ENCODE peak calls at places on chromosomes 12 and 14, in nine cellular contexts. One of them, this sample, is unnamed.

GRCh38 chr12:3152013-3152412 is 74.8 kb downstream of the TSPAN9 start:
- DNase-seq in NCI-H1417: peak
- DNase-seq in mesothelial cell of epicardium: no peak
- DNase-seq in MCF 10A: no peak
- DNase-seq in lower leg skin: no peak
- DNase-seq in astrocyte of the hippocampus: peak
- DNase-seq in fibroblast of gingiva: no peak
- DNase-seq in body of pancreas: no peak
- DNase-seq in neural crest cell: no peak
- DNase-seq in this sample: no peak

GRCh38 chr14:55662757-55663156 is 82.8 kb downstream of the KTN1 start:
- DNase-seq in MCF 10A: no peak
- DNase-seq in neural crest cell: no peak
- DNase-seq in astrocyte of the hippocampus: no peak
- DNase-seq in fibroblast of gingiva: no peak
- DNase-seq in NCI-H1417: no peak
- DNase-seq in body of pancreas: peak
- DNase-seq in mesothelial cell of epicardium: no peak
- DNase-seq in lower leg skin: no peak
- DNase-seq in this sample: no peak

GRCh38 chr14:86221000-86221399 is 691.1 kb downstream of the FLRT2 start:
- DNase-seq in MCF 10A: peak
- DNase-seq in NCI-H1417: peak
- DNase-seq in mesothelial cell of epicardium: no peak
- DNase-seq in fibroblast of gingiva: no peak
- DNase-seq in neural crest cell: no peak
- DNase-seq in astrocyte of the hippocampus: no peak
- DNase-seq in body of pancreas: no peak
- DNase-seq in lower leg skin: no peak
- DNase-seq in this sample: no peak

GRCh38 chr14:106044949-106045596 is 518.7 kb downstream of the TMEM121 start:
- DNase-seq in body of pancreas: peak
- DNase-seq in astrocyte of the hippocampus: no peak
- DNase-seq in mesothelial cell of epicardium: no peak
- DNase-seq in lower leg skin: no peak
- DNase-seq in MCF 10A: peak
- DNase-seq in fibroblast of gingiva: no peak
- DNase-seq in NCI-H1417: peak
- DNase-seq in neural crest cell: no peak
- DNase-seq in this sample: peak

GRCh38 chr12:127078577-127079350 is 1188.2 kb upstream of the TMEM132C start:
- DNase-seq in fibroblast of gingiva: peak
- DNase-seq in mesothelial cell of epicardium: no peak
- DNase-seq in MCF 10A: no peak
- DNase-seq in body of pancreas: no peak
- DNase-seq in neural crest cell: no peak
- DNase-seq in astrocyte of the hippocampus: no peak
- DNase-seq in NCI-H1417: no peak
- DNase-seq in lower leg skin: no peak
- DNase-seq in this sample: no peak

GRCh38 chr14:60965402-60965801 is 15.5 kb downstream of the TRMT5 start:
- DNase-seq in mesothelial cell of epicardium: no peak
- DNase-seq in lower leg skin: no peak
- DNase-seq in MCF 10A: peak
- DNase-seq in NCI-H1417: no peak
- DNase-seq in fibroblast of gingiva: peak
- DNase-seq in body of pancreas: no peak
- DNase-seq in astrocyte of the hippocampus: peak
- DNase-seq in neural crest cell: no peak
- DNase-seq in this sample: no peak

GRCh38 chr12:117119592-117120198 is 20.5 kb upstream of the TESC start:
- DNase-seq in fibroblast of gingiva: no peak
- DNase-seq in neural crest cell: peak
- DNase-seq in mesothelial cell of epicardium: no peak
- DNase-seq in lower leg skin: no peak
- DNase-seq in body of pancreas: peak
- DNase-seq in MCF 10A: peak
- DNase-seq in NCI-H1417: peak
- DNase-seq in astrocyte of the hippocampus: no peak
- DNase-seq in this sample: peak

GRCh38 chr12:111685322-111685810 is 390 bp downstream of the BRAP start:
- DNase-seq in fibroblast of gingiva: no peak
- DNase-seq in body of pancreas: no peak
- DNase-seq in neural crest cell: no peak
- DNase-seq in NCI-H1417: peak
- DNase-seq in astrocyte of the hippocampus: no peak
- DNase-seq in MCF 10A: peak
- DNase-seq in mesothelial cell of epicardium: no peak
- DNase-seq in lower leg skin: no peak
- DNase-seq in this sample: peak

GRCh38 chr14:95174184-95174804 is 17.0 kb upstream of the DICER1 start:
- DNase-seq in MCF 10A: no peak
- DNase-seq in astrocyte of the hippocampus: no peak
- DNase-seq in neural crest cell: no peak
- DNase-seq in mesothelial cell of epicardium: no peak
- DNase-seq in NCI-H1417: no peak
- DNase-seq in lower leg skin: no peak
- DNase-seq in body of pancreas: no peak
- DNase-seq in fibroblast of gingiva: no peak
- DNase-seq in this sample: no peak

GRCh38 chr12:112781767-112782166 is 9.8 kb upstream of the RPH3A start:
- DNase-seq in NCI-H1417: no peak
- DNase-seq in lower leg skin: no peak
- DNase-seq in fibroblast of gingiva: no peak
- DNase-seq in body of pancreas: no peak
- DNase-seq in neural crest cell: no peak
- DNase-seq in astrocyte of the hippocampus: no peak
- DNase-seq in MCF 10A: no peak
- DNase-seq in mesothelial cell of epicardium: no peak
- DNase-seq in this sample: no peak

GRCh38 chr14:30569216-30569902 is 10.4 kb downstream of the G2E3 start:
- DNase-seq in NCI-H1417: no peak
- DNase-seq in body of pancreas: no peak
- DNase-seq in fibroblast of gingiva: no peak
- DNase-seq in astrocyte of the hippocampus: peak
- DNase-seq in lower leg skin: no peak
- DNase-seq in MCF 10A: no peak
- DNase-seq in neural crest cell: no peak
- DNase-seq in mesothelial cell of epicardium: no peak
- DNase-seq in this sample: no peak

GRCh38 chr12:48037267-48037915 is 33.1 kb upstream of the COL2A1 start:
- DNase-seq in body of pancreas: no peak
- DNase-seq in lower leg skin: no peak
- DNase-seq in NCI-H1417: peak
- DNase-seq in mesothelial cell of epicardium: peak
- DNase-seq in astrocyte of the hippocampus: peak
- DNase-seq in fibroblast of gingiva: no peak
- DNase-seq in neural crest cell: peak
- DNase-seq in MCF 10A: no peak
- DNase-seq in this sample: no peak

GRCh38 chr12:62190081-62190480 is 70.1 kb upstream of the USP15 start:
- DNase-seq in astrocyte of the hippocampus: no peak
- DNase-seq in mesothelial cell of epicardium: no peak
- DNase-seq in fibroblast of gingiva: no peak
- DNase-seq in lower leg skin: no peak
- DNase-seq in NCI-H1417: no peak
- DNase-seq in body of pancreas: no peak
- DNase-seq in neural crest cell: no peak
- DNase-seq in MCF 10A: no peak
- DNase-seq in this sample: no peak

GRCh38 chr12:92987362-92987761 is 58.3 kb upstream of the EEA1 start:
- DNase-seq in MCF 10A: peak
- DNase-seq in astrocyte of the hippocampus: peak
- DNase-seq in neural crest cell: peak
- DNase-seq in lower leg skin: peak
- DNase-seq in fibroblast of gingiva: peak
- DNase-seq in body of pancreas: peak
- DNase-seq in NCI-H1417: peak
- DNase-seq in mesothelial cell of epicardium: no peak
- DNase-seq in this sample: peak

GRCh38 chr14:93266127-93266526 is 59.1 kb downstream of the UBR7 start:
- DNase-seq in mesothelial cell of epicardium: no peak
- DNase-seq in neural crest cell: no peak
- DNase-seq in body of pancreas: no peak
- DNase-seq in MCF 10A: no peak
- DNase-seq in astrocyte of the hippocampus: no peak
- DNase-seq in NCI-H1417: no peak
- DNase-seq in lower leg skin: no peak
- DNase-seq in fibroblast of gingiva: no peak
- DNase-seq in this sample: no peak

GRCh38 chr14:71410578-71411279 is 503.5 kb downstream of the PCNX1 start:
- DNase-seq in NCI-H1417: no peak
- DNase-seq in mesothelial cell of epicardium: no peak
- DNase-seq in lower leg skin: no peak
- DNase-seq in body of pancreas: no peak
- DNase-seq in neural crest cell: no peak
- DNase-seq in MCF 10A: no peak
- DNase-seq in fibroblast of gingiva: peak
- DNase-seq in astrocyte of the hippocampus: no peak
- DNase-seq in this sample: no peak

GRCh38 chr14:98819132-98819866 is 452.7 kb downstream of the BCL11B start:
- DNase-seq in neural crest cell: no peak
- DNase-seq in astrocyte of the hippocampus: no peak
- DNase-seq in fibroblast of gingiva: no peak
- DNase-seq in body of pancreas: peak
- DNase-seq in MCF 10A: no peak
- DNase-seq in lower leg skin: peak
- DNase-seq in NCI-H1417: peak
- DNase-seq in mesothelial cell of epicardium: no peak
- DNase-seq in this sample: no peak

GRCh38 chr14:68968051-68968450 is 11.1 kb downstream of the ACTN1 start:
- DNase-seq in MCF 10A: no peak
- DNase-seq in neural crest cell: no peak
- DNase-seq in NCI-H1417: no peak
- DNase-seq in fibroblast of gingiva: no peak
- DNase-seq in mesothelial cell of epicardium: no peak
- DNase-seq in astrocyte of the hippocampus: no peak
- DNase-seq in body of pancreas: no peak
- DNase-seq in lower leg skin: no peak
- DNase-seq in this sample: no peak

GRCh38 chr12:122981587-122982493 is 1.4 kb downstream of the ARL6IP4 start:
- DNase-seq in MCF 10A: no peak
- DNase-seq in astrocyte of the hippocampus: no peak
- DNase-seq in neural crest cell: no peak
- DNase-seq in mesothelial cell of epicardium: no peak
- DNase-seq in lower leg skin: no peak
- DNase-seq in body of pancreas: no peak
- DNase-seq in NCI-H1417: no peak
- DNase-seq in fibroblast of gingiva: no peak
- DNase-seq in this sample: no peak

GRCh38 chr12:117053597-117054201 is 45.5 kb downstream of the TESC start:
- DNase-seq in MCF 10A: no peak
- DNase-seq in NCI-H1417: no peak
- DNase-seq in neural crest cell: no peak
- DNase-seq in body of pancreas: no peak
- DNase-seq in mesothelial cell of epicardium: no peak
- DNase-seq in fibroblast of gingiva: no peak
- DNase-seq in astrocyte of the hippocampus: no peak
- DNase-seq in lower leg skin: no peak
- DNase-seq in this sample: no peak

GRCh38 chr12:53816360-53817020 is 64.7 kb upstream of the CISTR start:
- DNase-seq in lower leg skin: no peak
- DNase-seq in astrocyte of the hippocampus: no peak
- DNase-seq in neural crest cell: no peak
- DNase-seq in body of pancreas: no peak
- DNase-seq in fibroblast of gingiva: no peak
- DNase-seq in MCF 10A: no peak
- DNase-seq in NCI-H1417: no peak
- DNase-seq in mesothelial cell of epicardium: no peak
- DNase-seq in this sample: no peak

GRCh38 chr12:124542021-124542941 is 25.1 kb downstream of the NCOR2 start:
- DNase-seq in lower leg skin: no peak
- DNase-seq in MCF 10A: peak
- DNase-seq in mesothelial cell of epicardium: no peak
- DNase-seq in astrocyte of the hippocampus: no peak
- DNase-seq in NCI-H1417: peak
- DNase-seq in neural crest cell: no peak
- DNase-seq in body of pancreas: no peak
- DNase-seq in fibroblast of gingiva: no peak
- DNase-seq in this sample: no peak

GRCh38 chr14:60311417-60311816 is 62.4 kb downstream of the PPM1A start:
- DNase-seq in fibroblast of gingiva: peak
- DNase-seq in body of pancreas: no peak
- DNase-seq in neural crest cell: no peak
- DNase-seq in NCI-H1417: no peak
- DNase-seq in lower leg skin: no peak
- DNase-seq in MCF 10A: peak
- DNase-seq in astrocyte of the hippocampus: peak
- DNase-seq in mesothelial cell of epicardium: no peak
- DNase-seq in this sample: no peak

GRCh38 chr12:32988982-32989381 is 92.4 kb upstream of the PKP2 start:
- DNase-seq in neural crest cell: no peak
- DNase-seq in fibroblast of gingiva: no peak
- DNase-seq in lower leg skin: no peak
- DNase-seq in body of pancreas: no peak
- DNase-seq in mesothelial cell of epicardium: no peak
- DNase-seq in NCI-H1417: no peak
- DNase-seq in astrocyte of the hippocampus: peak
- DNase-seq in MCF 10A: peak
- DNase-seq in this sample: no peak

GRCh38 chr12:18684430-18684829 is 53.4 kb downstream of the PLCZ1 start:
- DNase-seq in fibroblast of gingiva: no peak
- DNase-seq in neural crest cell: no peak
- DNase-seq in MCF 10A: peak
- DNase-seq in lower leg skin: no peak
- DNase-seq in astrocyte of the hippocampus: no peak
- DNase-seq in NCI-H1417: no peak
- DNase-seq in mesothelial cell of epicardium: no peak
- DNase-seq in body of pancreas: no peak
- DNase-seq in this sample: no peak

GRCh38 chr14:67970923-67971322 is 151.3 kb downstream of the RAD51B start:
- DNase-seq in astrocyte of the hippocampus: no peak
- DNase-seq in MCF 10A: no peak
- DNase-seq in body of pancreas: no peak
- DNase-seq in fibroblast of gingiva: no peak
- DNase-seq in lower leg skin: no peak
- DNase-seq in mesothelial cell of epicardium: no peak
- DNase-seq in NCI-H1417: peak
- DNase-seq in neural crest cell: no peak
- DNase-seq in this sample: no peak

GRCh38 chr12:69405466-69405865 is 45.9 kb downstream of the YEATS4 start:
- DNase-seq in mesothelial cell of epicardium: no peak
- DNase-seq in fibroblast of gingiva: peak
- DNase-seq in NCI-H1417: no peak
- DNase-seq in body of pancreas: no peak
- DNase-seq in neural crest cell: no peak
- DNase-seq in astrocyte of the hippocampus: peak
- DNase-seq in MCF 10A: peak
- DNase-seq in lower leg skin: no peak
- DNase-seq in this sample: no peak

GRCh38 chr12:20624718-20625117 is 70.4 kb upstream of the SLCO1C1 start:
- DNase-seq in lower leg skin: no peak
- DNase-seq in fibroblast of gingiva: peak
- DNase-seq in MCF 10A: peak
- DNase-seq in neural crest cell: peak
- DNase-seq in body of pancreas: no peak
- DNase-seq in mesothelial cell of epicardium: no peak
- DNase-seq in NCI-H1417: peak
- DNase-seq in astrocyte of the hippocampus: peak
- DNase-seq in this sample: peak

GRCh38 chr12:56221233-56221756 is 427 bp downstream of the RNF41 start:
- DNase-seq in NCI-H1417: peak
- DNase-seq in astrocyte of the hippocampus: peak
- DNase-seq in fibroblast of gingiva: peak
- DNase-seq in mesothelial cell of epicardium: no peak
- DNase-seq in MCF 10A: peak
- DNase-seq in neural crest cell: peak
- DNase-seq in lower leg skin: no peak
- DNase-seq in body of pancreas: peak
- DNase-seq in this sample: peak

GRCh38 chr14:93905623-93906022 is 21.5 kb upstream of the FAM181A start:
- DNase-seq in neural crest cell: no peak
- DNase-seq in body of pancreas: no peak
- DNase-seq in mesothelial cell of epicardium: no peak
- DNase-seq in lower leg skin: no peak
- DNase-seq in astrocyte of the hippocampus: no peak
- DNase-seq in MCF 10A: no peak
- DNase-seq in NCI-H1417: no peak
- DNase-seq in fibroblast of gingiva: no peak
- DNase-seq in this sample: no peak

GRCh38 chr12:110262442-110263388 is 18.3 kb upstream of the ATP2A2 start:
- DNase-seq in body of pancreas: no peak
- DNase-seq in lower leg skin: no peak
- DNase-seq in NCI-H1417: no peak
- DNase-seq in MCF 10A: peak
- DNase-seq in fibroblast of gingiva: peak
- DNase-seq in mesothelial cell of epicardium: no peak
- DNase-seq in neural crest cell: no peak
- DNase-seq in astrocyte of the hippocampus: no peak
- DNase-seq in this sample: peak

This sample was measured in NCI-H526.